ENCODE peak calls at places on chromosomes 6 and 20, in four cellular contexts. One of them, this sample, is unnamed.

GRCh38 chr6:85923013-85923430 is 280.3 kb upstream of the SYNCRIP start:
- DNase-seq in WTC11: peak
- DNase-seq in HepG2: peak
- DNase-seq in K562: peak
- DNase-seq in this sample: peak

GRCh38 chr6:87660226-87660886 is 41.7 kb downstream of the AKIRIN2 start:
- DNase-seq in WTC11: no peak
- DNase-seq in HepG2: no peak
- DNase-seq in K562: no peak
- DNase-seq in this sample: no peak

GRCh38 chr6:30747300-30747687 is 2.9 kb upstream of the IER3 start:
- DNase-seq in WTC11: no peak
- DNase-seq in HepG2: peak
- DNase-seq in K562: no peak
- DNase-seq in this sample: no peak

GRCh38 chr20:46304361-46304760 is 3.9 kb downstream of the CDH22 start:
- DNase-seq in WTC11: no peak
- DNase-seq in HepG2: no peak
- DNase-seq in K562: no peak
- DNase-seq in this sample: no peak

GRCh38 chr6:166501246-166501645 is 85.2 kb downstream of the RAMACL start:
- DNase-seq in WTC11: no peak
- DNase-seq in HepG2: no peak
- DNase-seq in K562: no peak
- DNase-seq in this sample: no peak

GRCh38 chr20:47620808-47621805 is 119.4 kb downstream of the NCOA3 start:
- DNase-seq in WTC11: no peak
- DNase-seq in HepG2: peak
- DNase-seq in K562: no peak
- DNase-seq in this sample: peak

GRCh38 chr6:1596088-1596852 is 13.4 kb upstream of the FOXC1 start:
- DNase-seq in WTC11: peak
- DNase-seq in HepG2: peak
- DNase-seq in K562: peak
- DNase-seq in this sample: no peak

GRCh38 chr6:83119742-83120300 is 52.4 kb downstream of the DOP1A start:
- DNase-seq in WTC11: no peak
- DNase-seq in HepG2: no peak
- DNase-seq in K562: no peak
- DNase-seq in this sample: no peak

GRCh38 chr6:104572901-104573300 is 286.8 kb downstream of the HACE1 start:
- DNase-seq in WTC11: no peak
- DNase-seq in HepG2: no peak
- DNase-seq in K562: no peak
- DNase-seq in this sample: no peak

GRCh38 chr6:98945311-98946005 is 2.3 kb downstream of the FBXL4 start:
- DNase-seq in WTC11: no peak
- DNase-seq in HepG2: no peak
- DNase-seq in K562: no peak
- DNase-seq in this sample: no peak

GRCh38 chr6:49923826-49924225 is 40.1 kb downstream of the DEFB114 start:
- DNase-seq in WTC11: peak
- DNase-seq in HepG2: no peak
- DNase-seq in K562: no peak
- DNase-seq in this sample: no peak

GRCh38 chr6:134063121-134063965 is 10.9 kb upstream of the SLC2A12 start:
- DNase-seq in WTC11: peak
- DNase-seq in HepG2: peak
- DNase-seq in K562: peak
- DNase-seq in this sample: no peak

GRCh38 chr6:120826253-120826652 is 508.0 kb downstream of the TBC1D32 start:
- DNase-seq in WTC11: peak
- DNase-seq in HepG2: peak
- DNase-seq in K562: peak
- DNase-seq in this sample: no peak

GRCh38 chr6:137080711-137081110 is 35.9 kb upstream of the IL20RA start:
- DNase-seq in WTC11: no peak
- DNase-seq in HepG2: no peak
- DNase-seq in K562: no peak
- DNase-seq in this sample: no peak

GRCh38 chr20:50242863-50243609 is 52.4 kb downstream of the CEBPB start:
- DNase-seq in WTC11: no peak
- DNase-seq in HepG2: peak
- DNase-seq in K562: no peak
- DNase-seq in this sample: no peak

GRCh38 chr20:4512891-4513550 is 208.7 kb upstream of the PRND start:
- DNase-seq in WTC11: no peak
- DNase-seq in HepG2: peak
- DNase-seq in K562: no peak
- DNase-seq in this sample: no peak

GRCh38 chr6:169978615-169979161 is 227.3 kb downstream of the ERMARD start:
- DNase-seq in WTC11: no peak
- DNase-seq in HepG2: no peak
- DNase-seq in K562: no peak
- DNase-seq in this sample: no peak

GRCh38 chr6:152557502-152557901 is 79.7 kb downstream of the SYNE1 start:
- DNase-seq in WTC11: no peak
- DNase-seq in HepG2: no peak
- DNase-seq in K562: no peak
- DNase-seq in this sample: no peak

GRCh38 chr20:32517914-32518592 is 67.1 kb downstream of the NOL4L start:
- DNase-seq in WTC11: no peak
- DNase-seq in HepG2: no peak
- DNase-seq in K562: no peak
- DNase-seq in this sample: no peak

GRCh38 chr6:124961784-124962611 is at the start of gene RNF217:
- DNase-seq in WTC11: peak
- DNase-seq in HepG2: no peak
- DNase-seq in K562: peak
- DNase-seq in this sample: no peak

GRCh38 chr6:7526755-7527154 is 14.7 kb upstream of the DSP start:
- DNase-seq in WTC11: peak
- DNase-seq in HepG2: no peak
- DNase-seq in K562: no peak
- DNase-seq in this sample: no peak

GRCh38 chr6:119479860-119480655 is 130.5 kb upstream of the MAN1A1 start:
- DNase-seq in WTC11: no peak
- DNase-seq in HepG2: no peak
- DNase-seq in K562: peak
- DNase-seq in this sample: no peak

GRCh38 chr6:126118934-126119333 is 132.6 kb downstream of the TRMT11 start:
- DNase-seq in WTC11: no peak
- DNase-seq in HepG2: no peak
- DNase-seq in K562: no peak
- DNase-seq in this sample: no peak

GRCh38 chr6:100088009-100088408 is 94.0 kb upstream of the MCHR2 start:
- DNase-seq in WTC11: no peak
- DNase-seq in HepG2: no peak
- DNase-seq in K562: no peak
- DNase-seq in this sample: no peak

GRCh38 chr20:33945391-33946079 is 48.2 kb upstream of the RALY start:
- DNase-seq in WTC11: no peak
- DNase-seq in HepG2: peak
- DNase-seq in K562: no peak
- DNase-seq in this sample: no peak

GRCh38 chr6:23483896-23484295 is 642.1 kb upstream of the NRSN1 start:
- DNase-seq in WTC11: no peak
- DNase-seq in HepG2: no peak
- DNase-seq in K562: no peak
- DNase-seq in this sample: no peak

GRCh38 chr6:170368544-170368943 is 62.0 kb downstream of the FAM120B start:
- DNase-seq in WTC11: no peak
- DNase-seq in HepG2: no peak
- DNase-seq in K562: no peak
- DNase-seq in this sample: no peak

DNA sequence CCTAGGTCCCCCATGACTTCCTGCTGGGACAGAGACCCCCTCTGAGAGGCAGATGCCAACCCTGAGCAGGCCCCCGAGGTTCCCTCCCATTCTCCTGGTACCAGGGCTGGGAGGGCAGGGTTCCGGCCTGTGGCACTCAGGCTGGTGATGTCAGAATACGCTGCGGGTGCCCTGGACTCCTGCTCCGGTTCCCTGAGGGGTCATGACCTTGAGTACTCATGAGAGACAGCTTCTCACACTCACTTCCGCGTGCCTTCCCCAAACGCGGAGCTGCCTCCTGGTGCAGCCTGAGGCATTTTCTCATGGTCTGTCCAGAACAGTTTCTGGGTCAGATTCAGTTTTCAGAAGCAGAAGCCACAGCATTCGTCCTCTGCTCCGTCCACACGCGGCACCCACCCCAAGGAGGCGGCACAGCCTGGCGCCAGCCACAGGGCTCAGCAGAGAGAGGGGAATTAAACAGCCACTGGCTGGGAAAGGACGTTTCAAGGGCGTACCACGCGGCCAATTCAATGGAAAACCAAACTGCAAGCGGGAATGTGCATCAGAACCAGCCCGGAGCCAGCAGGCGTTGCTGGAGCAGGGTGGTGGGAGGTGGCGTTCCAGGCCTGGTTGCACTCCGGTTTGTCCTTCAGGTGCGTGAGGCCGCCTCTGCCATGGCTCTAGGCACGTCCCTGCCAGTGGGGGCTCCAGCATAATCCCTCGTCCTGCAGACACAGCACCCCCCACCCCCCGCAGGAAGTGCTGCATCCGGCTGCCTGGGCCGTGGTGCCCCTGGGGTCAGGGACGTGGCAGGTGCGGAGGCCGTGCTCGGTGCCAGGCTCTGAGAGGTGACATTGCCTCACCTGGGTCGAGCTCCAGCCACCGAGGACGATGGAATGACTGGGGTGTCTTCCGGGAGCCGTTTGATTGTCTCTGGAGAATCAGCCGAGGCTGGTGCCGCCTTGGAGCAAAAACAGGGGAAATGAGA is 58.3 kb upstream of the BHLHE23 start:
- DNase-seq in WTC11: peak
- DNase-seq in HepG2: no peak
- DNase-seq in K562: no peak
- DNase-seq in this sample: no peak
- TF ChIP-seq TCF7 in WTC11: no peak
- TF ChIP-seq TCF7 in HepG2: no peak
- TF ChIP-seq TCF7 in K562: no peak
- TF ChIP-seq TCF7 in this sample: no peak

GRCh38 chr20:326645-327031 is 1.3 kb downstream of the SOX12 start:
- DNase-seq in WTC11: no peak
- DNase-seq in HepG2: no peak
- DNase-seq in K562: no peak
- DNase-seq in this sample: no peak
- TF ChIP-seq TCF7 in WTC11: no peak
- TF ChIP-seq TCF7 in HepG2: no peak
- TF ChIP-seq TCF7 in K562: no peak
- TF ChIP-seq TCF7 in this sample: no peak

DNA sequence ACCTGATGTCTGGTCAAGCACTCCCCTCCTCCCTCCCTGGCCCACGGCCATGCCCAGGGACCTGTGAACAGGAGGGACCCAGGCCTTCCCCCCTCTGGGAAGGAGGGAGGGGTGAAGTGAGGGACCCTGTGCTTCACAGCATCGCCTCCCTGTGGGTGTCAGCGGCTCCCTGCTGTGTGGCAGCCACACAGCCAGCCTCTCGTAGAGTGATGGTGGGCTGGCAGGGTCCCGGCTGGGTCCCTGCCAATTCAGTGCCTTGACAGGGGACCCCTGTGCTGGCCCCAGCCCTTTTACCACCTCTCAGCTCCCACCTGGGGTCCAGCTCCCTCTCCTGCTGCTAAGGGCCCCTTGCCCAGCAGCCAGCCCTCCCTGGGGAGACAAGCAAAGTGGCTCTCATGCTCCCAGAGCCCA is 31.3 kb upstream of the GRM4 start:
- DNase-seq in WTC11: no peak
- DNase-seq in HepG2: no peak
- DNase-seq in K562: peak
- DNase-seq in this sample: no peak
- TF ChIP-seq TCF7 in WTC11: no peak
- TF ChIP-seq TCF7 in HepG2: no peak
- TF ChIP-seq TCF7 in K562: no peak
- TF ChIP-seq TCF7 in this sample: no peak

GRCh38 chr6:97524846-97525245 is 241.8 kb upstream of the MMS22L start:
- DNase-seq in WTC11: peak
- DNase-seq in HepG2: no peak
- DNase-seq in K562: no peak
- DNase-seq in this sample: no peak
- TF ChIP-seq TCF7 in WTC11: no peak
- TF ChIP-seq TCF7 in HepG2: no peak
- TF ChIP-seq TCF7 in K562: no peak
- TF ChIP-seq TCF7 in this sample: no peak

This sample was measured in GM12878.